ENCODE peak calls at places on chromosomes 12 and 14, in six cellular contexts. One of them, this sample, is unnamed.

GRCh38 chr14:60245316-60246177 is 3.5 kb upstream of the PPM1A start:
- DNase-seq in trophoblast cell: no peak
- DNase-seq in mesenchymal stem cell: no peak
- DNase-seq in H1: no peak
- DNase-seq in neuronal stem cell: no peak
- DNase-seq in IMR-90: no peak
- DNase-seq in this sample: no peak

GRCh38 chr14:74945261-74945851 is 10.0 kb downstream of the PGF start:
- DNase-seq in trophoblast cell: no peak
- DNase-seq in mesenchymal stem cell: peak
- DNase-seq in H1: peak
- DNase-seq in neuronal stem cell: peak
- DNase-seq in IMR-90: no peak
- DNase-seq in this sample: peak

GRCh38 chr12:116609715-116610114 is 50.5 kb downstream of the MAP1LC3B2 start:
- DNase-seq in trophoblast cell: no peak
- DNase-seq in mesenchymal stem cell: no peak
- DNase-seq in H1: no peak
- DNase-seq in neuronal stem cell: no peak
- DNase-seq in IMR-90: no peak
- DNase-seq in this sample: peak

GRCh38 chr12:131747276-131747675 is 36.4 kb downstream of the SFSWAP start:
- DNase-seq in trophoblast cell: no peak
- DNase-seq in mesenchymal stem cell: no peak
- DNase-seq in H1: no peak
- DNase-seq in neuronal stem cell: no peak
- DNase-seq in IMR-90: no peak
- DNase-seq in this sample: no peak

GRCh38 chr12:101862245-101862644 is 15.1 kb upstream of the DRAM1 start:
- DNase-seq in trophoblast cell: peak
- DNase-seq in mesenchymal stem cell: no peak
- DNase-seq in H1: no peak
- DNase-seq in neuronal stem cell: no peak
- DNase-seq in IMR-90: no peak
- DNase-seq in this sample: no peak

GRCh38 chr12:21559855-21560569 is 33.9 kb downstream of the SPX start:
- DNase-seq in trophoblast cell: peak
- DNase-seq in mesenchymal stem cell: no peak
- DNase-seq in H1: no peak
- DNase-seq in neuronal stem cell: no peak
- DNase-seq in IMR-90: peak
- DNase-seq in this sample: no peak

GRCh38 chr12:57632898-57633825 is at the start of gene B4GALNT1:
- DNase-seq in trophoblast cell: peak
- DNase-seq in mesenchymal stem cell: peak
- DNase-seq in H1: no peak
- DNase-seq in neuronal stem cell: peak
- DNase-seq in IMR-90: peak
- DNase-seq in this sample: peak

GRCh38 chr14:95667251-95667693 is 19.0 kb upstream of the TCL1B start:
- DNase-seq in trophoblast cell: no peak
- DNase-seq in mesenchymal stem cell: no peak
- DNase-seq in H1: no peak
- DNase-seq in neuronal stem cell: no peak
- DNase-seq in IMR-90: no peak
- DNase-seq in this sample: no peak

GRCh38 chr14:51211149-51211548 is 28.9 kb upstream of the TMX1 start:
- DNase-seq in trophoblast cell: no peak
- DNase-seq in mesenchymal stem cell: no peak
- DNase-seq in H1: no peak
- DNase-seq in neuronal stem cell: no peak
- DNase-seq in IMR-90: peak
- DNase-seq in this sample: no peak

GRCh38 chr12:27711312-27711682 is 665 bp downstream of the MRPS35 start:
- DNase-seq in trophoblast cell: no peak
- DNase-seq in mesenchymal stem cell: no peak
- DNase-seq in H1: no peak
- DNase-seq in neuronal stem cell: no peak
- DNase-seq in IMR-90: no peak
- DNase-seq in this sample: no peak

GRCh38 chr12:64318605-64319004 is 72.0 kb downstream of the C12orf56 start:
- DNase-seq in trophoblast cell: peak
- DNase-seq in mesenchymal stem cell: peak
- DNase-seq in H1: peak
- DNase-seq in neuronal stem cell: peak
- DNase-seq in IMR-90: peak
- DNase-seq in this sample: peak

GRCh38 chr14:79084861-79085260 is 914.7 kb downstream of the NRXN3 start:
- DNase-seq in trophoblast cell: no peak
- DNase-seq in mesenchymal stem cell: no peak
- DNase-seq in H1: no peak
- DNase-seq in neuronal stem cell: no peak
- DNase-seq in IMR-90: no peak
- DNase-seq in this sample: no peak

GRCh38 chr14:75794615-75795038 is 133.6 kb downstream of the TTLL5 start:
- DNase-seq in trophoblast cell: no peak
- DNase-seq in mesenchymal stem cell: peak
- DNase-seq in H1: no peak
- DNase-seq in neuronal stem cell: no peak
- DNase-seq in IMR-90: peak
- DNase-seq in this sample: no peak

GRCh38 chr12:9340422-9341259 is 132.4 kb upstream of the PZP start:
- DNase-seq in trophoblast cell: no peak
- DNase-seq in mesenchymal stem cell: peak
- DNase-seq in H1: no peak
- DNase-seq in neuronal stem cell: no peak
- DNase-seq in IMR-90: peak
- DNase-seq in this sample: no peak

GRCh38 chr14:64235652-64236640 is 58.2 kb downstream of the ESR2 start:
- DNase-seq in trophoblast cell: no peak
- DNase-seq in mesenchymal stem cell: no peak
- DNase-seq in H1: no peak
- DNase-seq in neuronal stem cell: no peak
- DNase-seq in IMR-90: no peak
- DNase-seq in this sample: no peak

GRCh38 chr12:116456683-116457082 is 102.5 kb upstream of the MAP1LC3B2 start:
- DNase-seq in trophoblast cell: no peak
- DNase-seq in mesenchymal stem cell: peak
- DNase-seq in H1: no peak
- DNase-seq in neuronal stem cell: no peak
- DNase-seq in IMR-90: no peak
- DNase-seq in this sample: no peak

DNA sequence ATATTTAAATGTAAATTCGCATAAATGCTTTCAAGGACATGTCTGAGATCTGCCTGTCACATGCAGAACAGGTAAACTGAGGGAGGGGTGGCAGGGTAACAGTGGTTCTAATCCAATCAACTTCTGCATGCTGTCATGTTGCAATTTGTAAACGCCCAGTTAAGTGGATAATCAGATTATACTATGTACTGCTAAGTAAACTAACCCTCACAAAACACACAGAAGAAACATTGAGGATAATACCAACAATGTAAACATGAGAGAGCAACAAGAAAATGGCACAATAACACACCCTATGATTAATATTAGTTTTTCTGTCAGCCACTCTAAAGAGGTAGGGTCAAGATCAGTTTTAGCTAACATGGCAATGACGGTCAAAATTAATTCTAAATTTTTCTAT is 123.7 kb downstream of the KIF21A start:
- DNase-seq in trophoblast cell: no peak
- DNase-seq in mesenchymal stem cell: no peak
- DNase-seq in H1: no peak
- DNase-seq in neuronal stem cell: no peak
- DNase-seq in IMR-90: no peak
- DNase-seq in this sample: no peak
- H4K91ac ChIP-seq in trophoblast cell: no peak
- H4K91ac ChIP-seq in mesenchymal stem cell: no peak
- H4K91ac ChIP-seq in H1: no peak
- H4K91ac ChIP-seq in neuronal stem cell: no peak
- H4K91ac ChIP-seq in IMR-90: no peak
- H4K91ac ChIP-seq in this sample: no peak

GRCh38 chr12:121523741-121524140 is 57.1 kb downstream of the KDM2B start:
- DNase-seq in trophoblast cell: no peak
- DNase-seq in mesenchymal stem cell: no peak
- DNase-seq in H1: no peak
- DNase-seq in neuronal stem cell: no peak
- DNase-seq in IMR-90: no peak
- DNase-seq in this sample: no peak

GRCh38 chr12:121524196-121524930 is 56.5 kb downstream of the KDM2B start:
- DNase-seq in trophoblast cell: no peak
- DNase-seq in mesenchymal stem cell: no peak
- DNase-seq in H1: no peak
- DNase-seq in neuronal stem cell: no peak
- DNase-seq in IMR-90: no peak
- DNase-seq in this sample: no peak

GRCh38 chr12:121520586-121521086 is 60.2 kb downstream of the KDM2B start:
- DNase-seq in trophoblast cell: no peak
- DNase-seq in mesenchymal stem cell: no peak
- DNase-seq in H1: no peak
- DNase-seq in neuronal stem cell: no peak
- DNase-seq in IMR-90: no peak
- DNase-seq in this sample: no peak

GRCh38 chr12:121525411-121525810 is 55.4 kb downstream of the KDM2B start:
- DNase-seq in trophoblast cell: peak
- DNase-seq in mesenchymal stem cell: no peak
- DNase-seq in H1: no peak
- DNase-seq in neuronal stem cell: no peak
- DNase-seq in IMR-90: no peak
- DNase-seq in this sample: no peak

DNA sequence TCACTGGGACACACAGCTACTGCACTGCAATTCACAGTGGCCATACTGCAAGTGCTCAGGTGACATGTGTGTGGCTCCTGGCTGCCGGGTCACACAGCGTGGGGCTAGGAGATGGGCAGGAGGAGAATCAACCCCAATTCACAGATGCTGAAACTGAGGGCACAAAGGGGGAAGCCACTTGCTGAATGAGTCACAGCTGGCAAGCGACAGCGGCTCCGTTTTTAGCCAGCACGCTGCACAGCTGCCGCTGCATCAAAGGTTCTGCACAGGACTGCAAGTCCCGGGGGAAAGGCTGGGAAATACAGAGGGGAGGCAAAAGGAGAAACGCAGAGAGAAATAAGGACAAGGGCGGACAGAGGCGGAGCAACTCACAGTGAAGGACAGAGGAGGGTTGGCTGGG is 57.9 kb downstream of the KDM2B start:
- DNase-seq in trophoblast cell: no peak
- DNase-seq in mesenchymal stem cell: no peak
- DNase-seq in H1: no peak
- DNase-seq in neuronal stem cell: no peak
- DNase-seq in IMR-90: no peak
- DNase-seq in this sample: no peak
- H3K4me2 ChIP-seq in trophoblast cell: no peak
- H3K4me2 ChIP-seq in mesenchymal stem cell: no peak
- H3K4me2 ChIP-seq in H1: no peak
- H3K4me2 ChIP-seq in neuronal stem cell: no peak
- H3K4me2 ChIP-seq in IMR-90: no peak
- H3K4me2 ChIP-seq in this sample: no peak

GRCh38 chr12:68094645-68095395 is 64.7 kb downstream of the IFNG start:
- DNase-seq in trophoblast cell: no peak
- DNase-seq in mesenchymal stem cell: no peak
- DNase-seq in H1: no peak
- DNase-seq in neuronal stem cell: no peak
- DNase-seq in IMR-90: no peak
- DNase-seq in this sample: no peak
- H4K91ac ChIP-seq in trophoblast cell: no peak
- H4K91ac ChIP-seq in mesenchymal stem cell: no peak
- H4K91ac ChIP-seq in H1: no peak
- H4K91ac ChIP-seq in neuronal stem cell: no peak
- H4K91ac ChIP-seq in IMR-90: no peak
- H4K91ac ChIP-seq in this sample: no peak

GRCh38 chr14:54114941-54115340 is 158.3 kb upstream of the BMP4 start:
- DNase-seq in trophoblast cell: no peak
- DNase-seq in mesenchymal stem cell: no peak
- DNase-seq in H1: no peak
- DNase-seq in neuronal stem cell: no peak
- DNase-seq in IMR-90: no peak
- DNase-seq in this sample: no peak

GRCh38 chr14:54117924-54118323 is 161.3 kb upstream of the BMP4 start:
- DNase-seq in trophoblast cell: no peak
- DNase-seq in mesenchymal stem cell: no peak
- DNase-seq in H1: no peak
- DNase-seq in neuronal stem cell: no peak
- DNase-seq in IMR-90: no peak
- DNase-seq in this sample: no peak

GRCh38 chr14:54116972-54117371 is 160.3 kb upstream of the BMP4 start:
- DNase-seq in trophoblast cell: no peak
- DNase-seq in mesenchymal stem cell: no peak
- DNase-seq in H1: no peak
- DNase-seq in neuronal stem cell: no peak
- DNase-seq in IMR-90: peak
- DNase-seq in this sample: no peak

GRCh38 chr14:54117401-54117800 is 160.8 kb upstream of the BMP4 start:
- DNase-seq in trophoblast cell: no peak
- DNase-seq in mesenchymal stem cell: no peak
- DNase-seq in H1: no peak
- DNase-seq in neuronal stem cell: no peak
- DNase-seq in IMR-90: no peak
- DNase-seq in this sample: no peak

GRCh38 chr14:54116163-54116562 is 159.5 kb upstream of the BMP4 start:
- DNase-seq in trophoblast cell: no peak
- DNase-seq in mesenchymal stem cell: no peak
- DNase-seq in H1: no peak
- DNase-seq in neuronal stem cell: no peak
- DNase-seq in IMR-90: no peak
- DNase-seq in this sample: no peak
- H3K4me2 ChIP-seq in trophoblast cell: no peak
- H3K4me2 ChIP-seq in mesenchymal stem cell: no peak
- H3K4me2 ChIP-seq in H1: no peak
- H3K4me2 ChIP-seq in neuronal stem cell: no peak
- H3K4me2 ChIP-seq in IMR-90: no peak
- H3K4me2 ChIP-seq in this sample: no peak

GRCh38 chr14:77800814-77801213 is 905 bp downstream of the ADCK1 start:
- DNase-seq in trophoblast cell: no peak
- DNase-seq in mesenchymal stem cell: no peak
- DNase-seq in H1: no peak
- DNase-seq in neuronal stem cell: no peak
- DNase-seq in IMR-90: no peak
- DNase-seq in this sample: no peak
- H4K91ac ChIP-seq in trophoblast cell: no peak
- H4K91ac ChIP-seq in mesenchymal stem cell: no peak
- H4K91ac ChIP-seq in H1: peak
- H4K91ac ChIP-seq in neuronal stem cell: no peak
- H4K91ac ChIP-seq in IMR-90: no peak
- H4K91ac ChIP-seq in this sample: no peak

DNA sequence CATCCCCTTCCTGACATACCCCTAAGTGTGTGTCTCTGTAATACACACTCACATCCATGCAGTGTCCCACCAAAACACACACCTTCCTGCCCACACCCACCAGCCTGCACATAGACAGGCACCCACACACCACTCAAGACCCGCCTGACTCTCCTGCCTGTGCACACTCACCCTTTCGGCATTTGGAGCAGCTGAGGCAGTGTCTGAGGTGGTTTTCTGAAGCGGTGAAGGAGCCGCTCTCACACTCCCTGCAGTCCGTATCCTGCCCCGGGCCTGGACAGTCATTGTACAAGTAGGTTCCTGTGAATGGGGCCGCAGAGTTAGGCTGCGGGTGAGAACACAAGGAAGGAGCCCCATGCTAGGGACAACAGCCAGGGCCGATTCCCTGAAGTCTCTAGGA is 8.3 kb downstream of the TNFRSF1A start:
- DNase-seq in trophoblast cell: peak
- DNase-seq in mesenchymal stem cell: peak
- DNase-seq in H1: no peak
- DNase-seq in neuronal stem cell: no peak
- DNase-seq in IMR-90: peak
- DNase-seq in this sample: no peak
- H3K4me2 ChIP-seq in trophoblast cell: no peak
- H3K4me2 ChIP-seq in mesenchymal stem cell: no peak
- H3K4me2 ChIP-seq in H1: no peak
- H3K4me2 ChIP-seq in neuronal stem cell: no peak
- H3K4me2 ChIP-seq in IMR-90: peak
- H3K4me2 ChIP-seq in this sample: no peak

GRCh38 chr14:104196461-104197180 is 58.2 kb downstream of the KIF26A start:
- DNase-seq in trophoblast cell: no peak
- DNase-seq in mesenchymal stem cell: no peak
- DNase-seq in H1: no peak
- DNase-seq in neuronal stem cell: no peak
- DNase-seq in IMR-90: no peak
- DNase-seq in this sample: no peak
- H4K91ac ChIP-seq in trophoblast cell: no peak
- H4K91ac ChIP-seq in mesenchymal stem cell: no peak
- H4K91ac ChIP-seq in H1: peak
- H4K91ac ChIP-seq in neuronal stem cell: peak
- H4K91ac ChIP-seq in IMR-90: no peak
- H4K91ac ChIP-seq in this sample: no peak

This sample was measured in H9.